ENCODE peak calls at places on chromosome 18, in five cellular contexts. F is uterus, S is heart left ventricle, Q is body of pancreas, E is adrenal gland. D is an unnamed sample.

GRCh38 chr18:65725421-65726050 is 25.3 kb upstream of the CDH7 start:
- DNase-seq in F (no peak), S (no peak), Q (peak), E (peak), D (peak)

GRCh38 chr18:57776354-57776753 is 26.8 kb downstream of the ATP8B1 start:
- DNase-seq in F (no peak), S (no peak), Q (no peak), E (no peak), D (no peak)

GRCh38 chr18:3411854-3412268 is 38.1 kb upstream of the TGIF1 start:
- DNase-seq in F (no peak), S (peak), Q (peak), E (no peak), D (peak)

GRCh38 chr18:58668897-58669296 is 2.4 kb upstream of the MALT1 start:
- DNase-seq in F (no peak), S (no peak), Q (no peak), E (no peak), D (no peak)

GRCh38 chr18:70181015-70181414 is 24.5 kb downstream of the RTTN start:
- DNase-seq in F (no peak), S (no peak), Q (no peak), E (no peak), D (no peak)

GRCh38 chr18:76462326-76462694 is 32.7 kb downstream of the ZNF516 start:
- DNase-seq in F (no peak), S (peak), Q (no peak), E (no peak), D (no peak)

GRCh38 chr18:79958981-79959380 is 5.5 kb upstream of the HSBP1L1 start:
- DNase-seq in F (no peak), S (no peak), Q (no peak), E (no peak), D (no peak)

GRCh38 chr18:77082316-77082715 is 50.3 kb downstream of the MBP start:
- DNase-seq in F (no peak), S (no peak), Q (no peak), E (no peak), D (no peak)

GRCh38 chr18:51279367-51279984 is 82.0 kb upstream of the MEX3C start:
- DNase-seq in F (no peak), S (no peak), Q (no peak), E (no peak), D (no peak)

GRCh38 chr18:62634991-62635630 is 80.2 kb upstream of the PHLPP1 start:
- DNase-seq in F (no peak), S (no peak), Q (no peak), E (no peak), D (no peak)

GRCh38 chr18:48973731-48974130 is 23.0 kb upstream of the SMAD7 start:
- DNase-seq in F (peak), S (no peak), Q (no peak), E (no peak), D (no peak)

GRCh38 chr18:53153281-53153680 is 813.3 kb downstream of the DCC start:
- DNase-seq in F (no peak), S (no peak), Q (peak), E (no peak), D (peak)

GRCh38 chr18:60020107-60020925 is 120.5 kb downstream of the PMAIP1 start:
- DNase-seq in F (no peak), S (no peak), Q (no peak), E (no peak), D (no peak)

GRCh38 chr18:62183578-62184195 is 3.2 kb downstream of the PIGN start:
- DNase-seq in F (peak), S (no peak), Q (peak), E (peak), D (peak)

GRCh38 chr18:75209129-75209951 is at the start of gene PTGR3:
- DNase-seq in F (peak), S (peak), Q (peak), E (peak), D (peak)

GRCh38 chr18:13220326-13220991 is 1.9 kb downstream of the LDLRAD4 start:
- DNase-seq in F (no peak), S (no peak), Q (no peak), E (no peak), D (no peak)
- TF ChIP-seq POLR2A in F (no peak), S (no peak), Q (no peak), E (peak), D (no peak)

GRCh38 chr18:45974088-45974536 is 7.0 kb upstream of the EPG5 start:
- DNase-seq in F (peak), S (peak), Q (peak), E (peak), D (peak)
- TF ChIP-seq POLR2A in F (no peak), S (no peak), Q (no peak), E (no peak), D (no peak)

GRCh38 chr18:31101148-31102019 is 837 bp downstream of the DSC2 start:
- DNase-seq in F (peak), S (peak), Q (peak), E (peak), D (peak)
- TF ChIP-seq POLR2A in F (peak), S (no peak), Q (peak), E (no peak), D (no peak)

DNA sequence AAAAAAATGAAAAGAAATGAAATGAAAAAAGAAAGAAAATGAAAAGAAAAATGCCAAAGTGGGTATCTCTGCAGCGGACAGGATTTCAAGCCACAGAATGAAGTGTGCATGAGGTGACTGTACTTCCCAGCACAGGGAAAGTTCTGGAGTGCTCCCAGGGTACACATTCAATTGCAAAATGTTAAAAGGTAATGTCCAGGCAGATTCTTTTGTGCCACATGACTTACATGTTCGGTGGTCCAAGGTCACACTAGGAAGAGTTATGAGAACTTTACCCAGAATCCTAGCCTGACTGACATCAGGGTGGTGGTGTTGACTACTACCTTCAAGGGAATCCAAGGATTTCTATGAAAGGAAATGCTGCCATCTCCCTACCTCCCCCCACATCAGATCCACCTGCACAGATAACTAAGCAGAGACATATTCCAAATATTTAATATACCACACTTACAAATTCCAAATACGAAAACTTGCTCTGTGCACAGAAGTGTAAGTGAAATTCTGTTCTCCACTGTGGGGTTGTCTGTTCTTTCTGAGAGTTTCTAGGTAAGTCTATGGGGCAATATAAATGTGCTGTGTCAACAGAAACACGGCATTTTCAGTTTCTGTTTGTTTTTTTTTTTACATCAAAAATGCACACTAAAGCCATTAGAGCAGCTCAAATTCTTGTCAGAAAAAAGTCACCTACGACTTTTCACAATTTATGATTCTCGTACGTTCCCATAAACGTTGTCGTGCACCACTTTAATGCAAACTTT is 56.6 kb downstream of the CABYR start:
- DNase-seq in F (no peak), S (no peak), Q (no peak), E (no peak), D (no peak)
- TF ChIP-seq POLR2A in F (no peak), S (no peak), Q (no peak), E (no peak), D (no peak)

GRCh38 chr18:73829146-73829545 is 318.5 kb downstream of the FBXO15 start:
- DNase-seq in F (no peak), S (peak), Q (no peak), E (no peak), D (no peak)
- TF ChIP-seq POLR2A in F (no peak), S (no peak), Q (no peak), E (no peak), D (no peak)

GRCh38 chr18:5628512-5629255 is 84.9 kb upstream of the EPB41L3 start:
- DNase-seq in F (peak), S (peak), Q (peak), E (peak), D (no peak)
- TF ChIP-seq POLR2A in F (peak), S (no peak), Q (no peak), E (peak), D (no peak)